ENCODE peak calls at places on chromosomes 2 and 18, in six cellular contexts. One of them, this sample, is unnamed.
A peak's percentile ranks its signal among the peaks of the same experiment; 100 is the strongest.

GRCh38 chr2:226631671-226632070 is 167.9 kb downstream of the IRS1 start:
- ATAC-seq in HepG2: no peak
- ATAC-seq in GM12878: no peak
- ATAC-seq in A549: no peak
- ATAC-seq in upper lobe of left lung: no peak
- ATAC-seq in K562: no peak
- ATAC-seq in this sample: peak; percentile 71

GRCh38 chr2:236955675-236956618 is 129.7 kb upstream of the COPS8 start:
- ATAC-seq in upper lobe of left lung: no peak
- ATAC-seq in GM12878: no peak
- ATAC-seq in A549: no peak
- ATAC-seq in K562: no peak
- ATAC-seq in HepG2: no peak
- ATAC-seq in this sample: no peak

GRCh38 chr2:179604638-179605037 is 256.8 kb downstream of the ZNF385B start:
- ATAC-seq in GM12878: no peak
- ATAC-seq in A549: no peak
- ATAC-seq in HepG2: no peak
- ATAC-seq in upper lobe of left lung: no peak
- ATAC-seq in K562: no peak
- ATAC-seq in this sample: peak; percentile 36

GRCh38 chr2:172440795-172441194 is 13.4 kb downstream of the ITGA6 start:
- ATAC-seq in upper lobe of left lung: no peak
- ATAC-seq in A549: no peak
- ATAC-seq in K562: no peak
- ATAC-seq in GM12878: peak; percentile 44
- ATAC-seq in HepG2: no peak
- ATAC-seq in this sample: no peak

GRCh38 chr2:141929331-141930252 is 201.2 kb downstream of the LRP1B start:
- ATAC-seq in HepG2: no peak
- ATAC-seq in upper lobe of left lung: no peak
- ATAC-seq in A549: no peak
- ATAC-seq in GM12878: no peak
- ATAC-seq in K562: no peak
- ATAC-seq in this sample: no peak

GRCh38 chr2:138676654-138677053 is 103.5 kb downstream of the NXPH2 start:
- ATAC-seq in GM12878: no peak
- ATAC-seq in K562: no peak
- ATAC-seq in upper lobe of left lung: no peak
- ATAC-seq in HepG2: no peak
- ATAC-seq in A549: no peak
- ATAC-seq in this sample: no peak

GRCh38 chr2:45220227-45220626 is 211.0 kb upstream of the SIX2 start:
- ATAC-seq in A549: no peak
- ATAC-seq in K562: no peak
- ATAC-seq in GM12878: no peak
- ATAC-seq in HepG2: peak; percentile 61
- ATAC-seq in upper lobe of left lung: no peak
- ATAC-seq in this sample: no peak

GRCh38 chr18:75087119-75088020 is 121.6 kb downstream of the PTGR3 start:
- ATAC-seq in K562: no peak
- ATAC-seq in upper lobe of left lung: no peak
- ATAC-seq in GM12878: no peak
- ATAC-seq in HepG2: no peak
- ATAC-seq in A549: no peak
- ATAC-seq in this sample: no peak

GRCh38 chr2:85704038-85704437 is 9.9 kb downstream of the GNLY start:
- ATAC-seq in A549: no peak
- ATAC-seq in GM12878: no peak
- ATAC-seq in HepG2: no peak
- ATAC-seq in K562: no peak
- ATAC-seq in upper lobe of left lung: no peak
- ATAC-seq in this sample: no peak

GRCh38 chr2:98822301-98823164 is 91.6 kb upstream of the MGAT4A start:
- ATAC-seq in upper lobe of left lung: peak; percentile 80
- ATAC-seq in A549: no peak
- ATAC-seq in GM12878: no peak
- ATAC-seq in K562: no peak
- ATAC-seq in HepG2: no peak
- ATAC-seq in this sample: peak; percentile 65

GRCh38 chr2:240956935-240957655 is 41.3 kb upstream of the SNED1 start:
- ATAC-seq in upper lobe of left lung: no peak
- ATAC-seq in K562: no peak
- ATAC-seq in A549: no peak
- ATAC-seq in GM12878: no peak
- ATAC-seq in HepG2: no peak
- ATAC-seq in this sample: no peak

GRCh38 chr2:144670080-144670479 is 150.2 kb upstream of the ZEB2 start:
- ATAC-seq in K562: peak; percentile 47
- ATAC-seq in HepG2: no peak
- ATAC-seq in A549: no peak
- ATAC-seq in upper lobe of left lung: no peak
- ATAC-seq in GM12878: no peak
- ATAC-seq in this sample: no peak

GRCh38 chr2:9637330-9637729 is 6.5 kb upstream of the YWHAQ start:
- ATAC-seq in upper lobe of left lung: no peak
- ATAC-seq in GM12878: peak; percentile 61
- ATAC-seq in HepG2: peak; percentile 5
- ATAC-seq in K562: no peak
- ATAC-seq in A549: peak; percentile 16
- ATAC-seq in this sample: no peak
- H3K27ac ChIP-seq in upper lobe of left lung: no peak overlapping the region
- H3K27ac ChIP-seq in GM12878: no peak overlapping the region
- H3K27ac ChIP-seq in HepG2: no peak overlapping the region
- H3K27ac ChIP-seq in K562: no peak overlapping the region
- H3K27ac ChIP-seq in A549: peak overlapping the region; percentile 79
- H3K27ac ChIP-seq in this sample: peak overlapping the region; percentile 25

GRCh38 chr18:21612125-21613100 is at the start of gene SNRPD1:
- ATAC-seq in A549: peak; percentile 99
- ATAC-seq in GM12878: peak; percentile 98
- ATAC-seq in upper lobe of left lung: peak; percentile 100
- ATAC-seq in K562: peak; percentile 98
- ATAC-seq in HepG2: peak; percentile 99
- ATAC-seq in this sample: peak; percentile 99
- TF ChIP-seq EP300 in A549: no peak
- TF ChIP-seq EP300 in GM12878: no peak
- TF ChIP-seq EP300 in upper lobe of left lung: no peak
- TF ChIP-seq EP300 in K562: peak; percentile 55
- TF ChIP-seq EP300 in HepG2: no peak
- TF ChIP-seq EP300 in this sample: no peak

GRCh38 chr2:207312006-207312356 is 146.2 kb upstream of the KLF7 start:
- ATAC-seq in upper lobe of left lung: peak; percentile 40
- ATAC-seq in HepG2: no peak
- ATAC-seq in GM12878: no peak
- ATAC-seq in A549: no peak
- ATAC-seq in K562: no peak
- ATAC-seq in this sample: no peak
- H3K27ac ChIP-seq in upper lobe of left lung: peak overlapping the region; percentile 62
- H3K27ac ChIP-seq in HepG2: no peak overlapping the region
- H3K27ac ChIP-seq in GM12878: no peak overlapping the region
- H3K27ac ChIP-seq in A549: peak overlapping the region; percentile 68
- H3K27ac ChIP-seq in K562: peak overlapping the region; percentile 46
- H3K27ac ChIP-seq in this sample: peak overlapping the region; percentile 78

DNA sequence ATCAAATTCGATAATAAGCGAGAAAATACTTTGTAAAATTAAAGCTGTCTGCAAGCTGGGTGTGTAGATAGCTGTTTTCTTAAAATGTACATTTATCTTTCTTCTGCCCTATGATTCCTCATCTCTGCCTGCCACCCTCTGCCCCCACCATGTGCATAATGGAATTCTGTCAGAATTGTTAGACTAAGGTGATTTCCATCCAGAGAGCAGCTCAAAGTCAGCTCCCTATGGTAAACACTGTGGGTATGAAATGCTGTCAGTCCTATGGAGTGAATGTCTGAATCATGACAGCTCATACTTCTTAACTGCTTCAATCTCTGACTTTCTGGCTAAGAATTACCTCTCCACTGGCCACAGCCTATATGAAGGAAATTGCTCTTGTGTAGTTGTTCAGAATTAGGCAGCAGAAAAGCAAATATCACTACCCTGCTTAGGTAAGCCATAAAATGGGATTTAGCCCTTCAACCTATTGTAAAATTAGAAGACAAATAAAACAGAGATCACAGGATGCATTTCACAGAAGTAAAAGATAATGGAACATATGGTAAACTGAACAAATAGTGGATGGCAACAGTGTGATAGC is 137.7 kb downstream of the CD8B2 start:
- ATAC-seq in HepG2: no peak
- ATAC-seq in K562: no peak
- ATAC-seq in upper lobe of left lung: no peak
- ATAC-seq in GM12878: no peak
- ATAC-seq in A549: no peak
- ATAC-seq in this sample: no peak
- TF ChIP-seq EP300 in HepG2: no peak
- TF ChIP-seq EP300 in K562: no peak
- TF ChIP-seq EP300 in upper lobe of left lung: no peak
- TF ChIP-seq EP300 in GM12878: no peak
- TF ChIP-seq EP300 in A549: no peak
- TF ChIP-seq EP300 in this sample: no peak